ENCODE peak calls at places on chromosomes 1 and 21, in five cellular contexts. B is iPS-NIHi11, D is NCI-H748 treated with DMSO at 0.1 percent for 48 hours, V is EH, X is NCI-H187 treated with DMSO at 0.1 percent for 48 hours. C is an unnamed sample.

GRCh38 chr1:205435904-205436573 is 14.2 kb upstream of the LEMD1 start:
- DNase-seq in B (no peak), D (no peak), V (peak), X (peak), C (no peak)

GRCh38 chr1:161981735-161982525 is 41.7 kb downstream of the OLFML2B start:
- DNase-seq in B (no peak), D (no peak), V (no peak), X (no peak), C (peak)

GRCh38 chr21:45228171-45228641 is 59.5 kb downstream of the POFUT2 start:
- DNase-seq in B (no peak), D (no peak), V (peak), X (no peak), C (no peak)

GRCh38 chr1:149978547-149979023 is 31.9 kb downstream of the OTUD7B start:
- DNase-seq in B (no peak), D (no peak), V (peak), X (no peak), C (no peak)

GRCh38 chr1:222627232-222627631 is 9.3 kb downstream of the MIA3 start:
- DNase-seq in B (no peak), D (no peak), V (peak), X (no peak), C (no peak)

GRCh38 chr1:150535511-150536281 is 13.5 kb upstream of the ADAMTSL4 start:
- DNase-seq in B (no peak), D (no peak), V (peak), X (no peak), C (no peak)

GRCh38 chr1:178266619-178267066 is 172.7 kb downstream of the RASAL2 start:
- DNase-seq in B (peak), D (no peak), V (no peak), X (no peak), C (no peak)

GRCh38 chr1:27004471-27005165 is 8.0 kb downstream of the TENT5B start:
- DNase-seq in B (no peak), D (no peak), V (peak), X (no peak), C (no peak)

GRCh38 chr1:42993631-42994121 is 35.0 kb upstream of the SLC2A1 start:
- DNase-seq in B (no peak), D (no peak), V (no peak), X (no peak), C (no peak)

GRCh38 chr1:73839922-73840321 is 358.1 kb downstream of the LRRIQ3 start:
- DNase-seq in B (no peak), D (no peak), V (no peak), X (no peak), C (no peak)

GRCh38 chr21:46189959-46190490 is 5.8 kb upstream of the SPATC1L start:
- DNase-seq in B (peak), D (no peak), V (no peak), X (no peak), C (peak)

C was measured in left lung.